ENCODE peak calls at places on chromosomes 4 and X, in nine cellular contexts. One of them, this sample, is unnamed.

GRCh38 chr4:151489462-151490203 is 80.7 kb downstream of the FHIP1A start:
- DNase-seq in AG09319: no peak
- DNase-seq in choroid plexus epithelial cell: no peak
- DNase-seq in uterus: no peak
- DNase-seq in astrocyte of the spinal cord: no peak
- DNase-seq in endothelial cell: no peak
- DNase-seq in HFFc6: no peak
- DNase-seq in Panc1: no peak
- DNase-seq in type B pancreatic cell: no peak
- DNase-seq in this sample: no peak

GRCh38 chr4:28886934-28887333 is 1833.2 kb upstream of the PCDH7 start:
- DNase-seq in uterus: no peak
- DNase-seq in endothelial cell: no peak
- DNase-seq in Panc1: no peak
- DNase-seq in choroid plexus epithelial cell: no peak
- DNase-seq in HFFc6: peak
- DNase-seq in astrocyte of the spinal cord: no peak
- DNase-seq in AG09319: no peak
- DNase-seq in type B pancreatic cell: no peak
- DNase-seq in this sample: no peak

GRCh38 chr4:163587867-163588266 is 93.4 kb downstream of the TMA16 start:
- DNase-seq in type B pancreatic cell: no peak
- DNase-seq in endothelial cell: no peak
- DNase-seq in HFFc6: no peak
- DNase-seq in uterus: no peak
- DNase-seq in astrocyte of the spinal cord: peak
- DNase-seq in AG09319: no peak
- DNase-seq in Panc1: no peak
- DNase-seq in choroid plexus epithelial cell: peak
- DNase-seq in this sample: no peak

GRCh38 chrX:102765217-102765616 is 44.7 kb downstream of the GPRASP3 start:
- DNase-seq in HFFc6: peak
- DNase-seq in uterus: no peak
- DNase-seq in type B pancreatic cell: no peak
- DNase-seq in endothelial cell: no peak
- DNase-seq in AG09319: peak
- DNase-seq in choroid plexus epithelial cell: peak
- DNase-seq in astrocyte of the spinal cord: peak
- DNase-seq in Panc1: no peak
- DNase-seq in this sample: no peak

GRCh38 chrX:38311743-38312142 is 15.6 kb downstream of the RPGR start:
- DNase-seq in astrocyte of the spinal cord: no peak
- DNase-seq in AG09319: no peak
- DNase-seq in HFFc6: no peak
- DNase-seq in choroid plexus epithelial cell: no peak
- DNase-seq in uterus: no peak
- DNase-seq in Panc1: no peak
- DNase-seq in endothelial cell: no peak
- DNase-seq in type B pancreatic cell: no peak
- DNase-seq in this sample: no peak

GRCh38 chr4:127782275-127783025 is at the start of gene HSPA4L:
- DNase-seq in HFFc6: peak
- DNase-seq in type B pancreatic cell: no peak
- DNase-seq in Panc1: peak
- DNase-seq in astrocyte of the spinal cord: peak
- DNase-seq in uterus: peak
- DNase-seq in AG09319: no peak
- DNase-seq in endothelial cell: peak
- DNase-seq in choroid plexus epithelial cell: peak
- DNase-seq in this sample: no peak

GRCh38 chrX:39869846-39870601 is 227.7 kb downstream of the BCOR start:
- DNase-seq in astrocyte of the spinal cord: peak
- DNase-seq in type B pancreatic cell: no peak
- DNase-seq in uterus: no peak
- DNase-seq in Panc1: no peak
- DNase-seq in choroid plexus epithelial cell: peak
- DNase-seq in endothelial cell: no peak
- DNase-seq in AG09319: no peak
- DNase-seq in HFFc6: peak
- DNase-seq in this sample: no peak

GRCh38 chrX:47321386-47321785 is 49.0 kb upstream of the ZNF157 start:
- DNase-seq in astrocyte of the spinal cord: peak
- DNase-seq in HFFc6: no peak
- DNase-seq in choroid plexus epithelial cell: peak
- DNase-seq in AG09319: peak
- DNase-seq in Panc1: no peak
- DNase-seq in type B pancreatic cell: peak
- DNase-seq in endothelial cell: peak
- DNase-seq in uterus: peak
- DNase-seq in this sample: no peak

GRCh38 chr4:163679189-163679588 is 184.7 kb downstream of the TMA16 start:
- DNase-seq in HFFc6: peak
- DNase-seq in Panc1: no peak
- DNase-seq in AG09319: no peak
- DNase-seq in choroid plexus epithelial cell: peak
- DNase-seq in endothelial cell: no peak
- DNase-seq in type B pancreatic cell: no peak
- DNase-seq in uterus: no peak
- DNase-seq in astrocyte of the spinal cord: no peak
- DNase-seq in this sample: no peak

GRCh38 chr4:164716901-164717300 is 37.0 kb upstream of the SMIM31 start:
- DNase-seq in astrocyte of the spinal cord: no peak
- DNase-seq in uterus: no peak
- DNase-seq in type B pancreatic cell: no peak
- DNase-seq in AG09319: no peak
- DNase-seq in HFFc6: no peak
- DNase-seq in endothelial cell: no peak
- DNase-seq in choroid plexus epithelial cell: no peak
- DNase-seq in Panc1: no peak
- DNase-seq in this sample: no peak
- TF ChIP-seq CTCF in astrocyte of the spinal cord: peak
- TF ChIP-seq CTCF in uterus: no peak
- TF ChIP-seq CTCF in type B pancreatic cell: peak
- TF ChIP-seq CTCF in AG09319: no peak
- TF ChIP-seq CTCF in HFFc6: no peak
- TF ChIP-seq CTCF in endothelial cell: peak
- TF ChIP-seq CTCF in choroid plexus epithelial cell: no peak
- TF ChIP-seq CTCF in Panc1: peak
- TF ChIP-seq CTCF in this sample: peak

DNA sequence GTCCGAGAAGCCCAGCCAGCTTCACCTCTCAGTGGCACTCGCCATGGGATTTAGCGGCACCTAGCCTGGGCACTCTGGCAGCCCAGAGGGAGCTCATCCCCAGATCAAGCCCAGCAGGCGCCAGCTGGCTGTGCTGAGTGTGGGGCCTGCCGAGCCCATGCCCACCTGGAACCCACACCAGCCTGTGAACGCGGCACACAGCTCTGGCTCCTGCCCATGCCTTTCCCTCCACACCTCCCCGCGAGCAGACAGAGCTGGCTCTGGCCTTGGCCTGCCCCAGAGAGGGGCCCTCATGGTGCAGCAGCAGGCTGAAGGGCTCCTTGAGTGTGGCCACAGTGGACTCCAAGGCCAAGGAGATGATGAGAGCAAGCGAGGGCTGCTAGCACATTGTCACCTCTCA is 38.0 kb upstream of the AADAT start:
- DNase-seq in Panc1: no peak
- DNase-seq in uterus: no peak
- DNase-seq in type B pancreatic cell: no peak
- DNase-seq in AG09319: no peak
- DNase-seq in HFFc6: no peak
- DNase-seq in astrocyte of the spinal cord: no peak
- DNase-seq in endothelial cell: no peak
- DNase-seq in choroid plexus epithelial cell: no peak
- DNase-seq in this sample: no peak
- TF ChIP-seq CTCF in Panc1: no peak
- TF ChIP-seq CTCF in uterus: no peak
- TF ChIP-seq CTCF in type B pancreatic cell: no peak
- TF ChIP-seq CTCF in AG09319: no peak
- TF ChIP-seq CTCF in HFFc6: no peak
- TF ChIP-seq CTCF in astrocyte of the spinal cord: no peak
- TF ChIP-seq CTCF in endothelial cell: no peak
- TF ChIP-seq CTCF in choroid plexus epithelial cell: no peak
- TF ChIP-seq CTCF in this sample: no peak

GRCh38 chrX:8784162-8784561 is 17.0 kb downstream of the FAM9A start:
- DNase-seq in HFFc6: no peak
- DNase-seq in choroid plexus epithelial cell: no peak
- DNase-seq in astrocyte of the spinal cord: no peak
- DNase-seq in Panc1: no peak
- DNase-seq in endothelial cell: no peak
- DNase-seq in uterus: no peak
- DNase-seq in AG09319: no peak
- DNase-seq in type B pancreatic cell: no peak
- DNase-seq in this sample: no peak

GRCh38 chrX:8782595-8782994 is 18.6 kb downstream of the FAM9A start:
- DNase-seq in endothelial cell: no peak
- DNase-seq in AG09319: no peak
- DNase-seq in HFFc6: no peak
- DNase-seq in uterus: no peak
- DNase-seq in Panc1: no peak
- DNase-seq in choroid plexus epithelial cell: no peak
- DNase-seq in type B pancreatic cell: no peak
- DNase-seq in astrocyte of the spinal cord: no peak
- DNase-seq in this sample: no peak

GRCh38 chrX:8783100-8784098 is 17.8 kb downstream of the FAM9A start:
- DNase-seq in astrocyte of the spinal cord: no peak
- DNase-seq in type B pancreatic cell: no peak
- DNase-seq in HFFc6: no peak
- DNase-seq in AG09319: no peak
- DNase-seq in choroid plexus epithelial cell: peak
- DNase-seq in Panc1: no peak
- DNase-seq in endothelial cell: peak
- DNase-seq in uterus: no peak
- DNase-seq in this sample: no peak
- TF ChIP-seq CTCF in astrocyte of the spinal cord: peak
- TF ChIP-seq CTCF in type B pancreatic cell: peak
- TF ChIP-seq CTCF in HFFc6: peak
- TF ChIP-seq CTCF in AG09319: peak
- TF ChIP-seq CTCF in choroid plexus epithelial cell: peak
- TF ChIP-seq CTCF in Panc1: peak
- TF ChIP-seq CTCF in endothelial cell: no peak
- TF ChIP-seq CTCF in uterus: no peak
- TF ChIP-seq CTCF in this sample: peak

GRCh38 chr4:142923619-142924018 is 77.5 kb upstream of the INPP4B start:
- DNase-seq in uterus: no peak
- DNase-seq in AG09319: no peak
- DNase-seq in endothelial cell: no peak
- DNase-seq in astrocyte of the spinal cord: no peak
- DNase-seq in type B pancreatic cell: no peak
- DNase-seq in choroid plexus epithelial cell: no peak
- DNase-seq in HFFc6: no peak
- DNase-seq in Panc1: no peak
- DNase-seq in this sample: no peak
- TF ChIP-seq CTCF in uterus: no peak
- TF ChIP-seq CTCF in AG09319: no peak
- TF ChIP-seq CTCF in endothelial cell: no peak
- TF ChIP-seq CTCF in astrocyte of the spinal cord: no peak
- TF ChIP-seq CTCF in type B pancreatic cell: no peak
- TF ChIP-seq CTCF in choroid plexus epithelial cell: no peak
- TF ChIP-seq CTCF in HFFc6: no peak
- TF ChIP-seq CTCF in Panc1: no peak
- TF ChIP-seq CTCF in this sample: no peak

GRCh38 chr4:921830-922331 is 10.2 kb downstream of the GAK start:
- DNase-seq in AG09319: no peak
- DNase-seq in choroid plexus epithelial cell: no peak
- DNase-seq in HFFc6: no peak
- DNase-seq in endothelial cell: no peak
- DNase-seq in Panc1: no peak
- DNase-seq in astrocyte of the spinal cord: no peak
- DNase-seq in uterus: peak
- DNase-seq in type B pancreatic cell: no peak
- DNase-seq in this sample: no peak
- TF ChIP-seq CTCF in AG09319: no peak
- TF ChIP-seq CTCF in choroid plexus epithelial cell: no peak
- TF ChIP-seq CTCF in HFFc6: no peak
- TF ChIP-seq CTCF in endothelial cell: no peak
- TF ChIP-seq CTCF in Panc1: no peak
- TF ChIP-seq CTCF in astrocyte of the spinal cord: no peak
- TF ChIP-seq CTCF in uterus: no peak
- TF ChIP-seq CTCF in type B pancreatic cell: no peak
- TF ChIP-seq CTCF in this sample: no peak

GRCh38 chr4:5462254-5462835 is 246.0 kb downstream of the EVC2 start:
- DNase-seq in HFFc6: no peak
- DNase-seq in type B pancreatic cell: no peak
- DNase-seq in astrocyte of the spinal cord: no peak
- DNase-seq in endothelial cell: no peak
- DNase-seq in uterus: no peak
- DNase-seq in choroid plexus epithelial cell: no peak
- DNase-seq in AG09319: no peak
- DNase-seq in Panc1: no peak
- DNase-seq in this sample: peak

GRCh38 chr4:5458676-5459075 is 249.7 kb downstream of the EVC2 start:
- DNase-seq in HFFc6: no peak
- DNase-seq in endothelial cell: no peak
- DNase-seq in uterus: no peak
- DNase-seq in type B pancreatic cell: no peak
- DNase-seq in choroid plexus epithelial cell: no peak
- DNase-seq in astrocyte of the spinal cord: no peak
- DNase-seq in Panc1: no peak
- DNase-seq in AG09319: no peak
- DNase-seq in this sample: no peak

GRCh38 chr4:5459236-5459635 is 249.1 kb downstream of the EVC2 start:
- DNase-seq in Panc1: no peak
- DNase-seq in type B pancreatic cell: no peak
- DNase-seq in choroid plexus epithelial cell: no peak
- DNase-seq in endothelial cell: no peak
- DNase-seq in astrocyte of the spinal cord: no peak
- DNase-seq in AG09319: no peak
- DNase-seq in HFFc6: no peak
- DNase-seq in uterus: no peak
- DNase-seq in this sample: no peak

GRCh38 chr4:5461477-5461876 is 246.9 kb downstream of the EVC2 start:
- DNase-seq in endothelial cell: no peak
- DNase-seq in astrocyte of the spinal cord: no peak
- DNase-seq in choroid plexus epithelial cell: no peak
- DNase-seq in AG09319: no peak
- DNase-seq in uterus: no peak
- DNase-seq in Panc1: no peak
- DNase-seq in HFFc6: no peak
- DNase-seq in type B pancreatic cell: no peak
- DNase-seq in this sample: peak

DNA sequence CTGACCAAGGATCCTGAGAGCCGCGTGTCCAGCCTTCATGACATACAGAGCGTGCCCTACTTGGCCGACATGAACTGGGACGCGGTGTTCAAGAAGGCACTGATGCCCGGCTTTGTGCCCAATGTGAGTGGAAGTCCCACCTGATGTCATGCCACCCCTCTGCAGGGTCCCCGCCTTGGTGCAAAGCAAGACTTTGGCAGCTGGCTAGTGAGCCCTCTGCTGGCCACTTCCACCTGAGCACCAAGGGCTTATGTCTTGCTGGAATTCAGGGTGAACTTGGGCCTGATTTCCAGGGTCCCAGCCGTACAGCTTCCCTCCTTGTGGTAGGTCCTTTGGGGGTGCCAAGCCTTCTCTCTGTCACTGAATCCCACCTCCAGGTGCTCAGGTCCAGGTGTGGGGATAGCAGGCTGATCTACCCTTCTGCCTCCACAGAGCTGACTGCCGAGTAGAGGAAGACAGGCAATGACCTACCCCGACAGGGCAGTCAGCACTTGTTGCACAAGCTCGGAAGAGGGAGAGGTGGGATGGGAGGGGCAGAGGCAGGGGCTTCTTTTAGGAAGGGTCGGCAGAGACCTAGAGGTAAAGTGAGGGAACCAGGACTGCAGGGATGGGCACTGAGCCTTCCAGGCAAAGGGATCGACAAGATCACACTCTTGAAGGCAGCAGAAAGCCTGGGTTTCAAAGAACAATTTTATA is 248.1 kb downstream of the EVC2 start:
- DNase-seq in choroid plexus epithelial cell: peak
- DNase-seq in uterus: no peak
- DNase-seq in astrocyte of the spinal cord: peak
- DNase-seq in type B pancreatic cell: no peak
- DNase-seq in Panc1: peak
- DNase-seq in HFFc6: no peak
- DNase-seq in endothelial cell: peak
- DNase-seq in AG09319: no peak
- DNase-seq in this sample: no peak
- TF ChIP-seq CTCF in choroid plexus epithelial cell: peak
- TF ChIP-seq CTCF in uterus: peak
- TF ChIP-seq CTCF in astrocyte of the spinal cord: peak
- TF ChIP-seq CTCF in type B pancreatic cell: peak
- TF ChIP-seq CTCF in Panc1: peak
- TF ChIP-seq CTCF in HFFc6: peak
- TF ChIP-seq CTCF in endothelial cell: peak
- TF ChIP-seq CTCF in AG09319: peak
- TF ChIP-seq CTCF in this sample: peak